ENCODE peak calls at places on chromosome 9, in five cellular contexts. O, X, S, F and T are unnamed samples.

GRCh38 chr9:109012009-109012875 is 1.1 kb downstream of the CTNNAL1 start:
- DNase-seq in O (peak), X (peak), S (peak), F (peak), T (no peak)

GRCh38 chr9:69758981-69759477 is 782 bp downstream of the PTAR1 start:
- DNase-seq in O (no peak), X (no peak), S (no peak), F (peak), T (no peak)

GRCh38 chr9:114086607-114087006 is 8.5 kb upstream of the AMBP start:
- DNase-seq in O (no peak), X (no peak), S (no peak), F (no peak), T (no peak)

GRCh38 chr9:134544388-134545212 is 97.0 kb upstream of the COL5A1 start:
- DNase-seq in O (no peak), X (peak), S (no peak), F (no peak), T (no peak)

GRCh38 chr9:74035786-74036185 is 461.3 kb upstream of the RORB start:
- DNase-seq in O (no peak), X (peak), S (no peak), F (no peak), T (no peak)

GRCh38 chr9:88821033-88821748 is 170.1 kb upstream of the S1PR3 start:
- DNase-seq in O (no peak), X (no peak), S (no peak), F (no peak), T (no peak)

GRCh38 chr9:129121483-129121882 is 10.3 kb downstream of the PTPA start:
- DNase-seq in O (no peak), X (no peak), S (no peak), F (no peak), T (no peak)

GRCh38 chr9:72947987-72948465 is 4.8 kb downstream of the ALDH1A1 start:
- DNase-seq in O (no peak), X (peak), S (no peak), F (no peak), T (no peak)

GRCh38 chr9:128588581-128589233 is 36.3 kb downstream of the SPTAN1 start:
- DNase-seq in O (no peak), X (no peak), S (no peak), F (no peak), T (no peak)

GRCh38 chr9:78383130-78383529 is 86.2 kb downstream of the PSAT1 start:
- DNase-seq in O (no peak), X (no peak), S (no peak), F (peak), T (no peak)

GRCh38 chr9:26809795-26810194 is 82.8 kb downstream of the CAAP1 start:
- DNase-seq in O (peak), X (no peak), S (no peak), F (no peak), T (no peak)

GRCh38 chr9:81575976-81576375 is 113.4 kb downstream of the TLE1 start:
- DNase-seq in O (no peak), X (no peak), S (no peak), F (no peak), T (no peak)

GRCh38 chr9:131410051-131410491 is 16.2 kb downstream of the PRRC2B start:
- DNase-seq in O (no peak), X (no peak), S (no peak), F (no peak), T (no peak)

GRCh38 chr9:108710424-108710823 is 145.4 kb downstream of the ACTL7B start:
- DNase-seq in O (no peak), X (no peak), S (no peak), F (no peak), T (no peak)

GRCh38 chr9:113603773-113604172 is 140.2 kb downstream of the RGS3 start:
- DNase-seq in O (no peak), X (no peak), S (no peak), F (no peak), T (no peak)

GRCh38 chr9:17742065-17742464 is 163.2 kb downstream of the SH3GL2 start:
- DNase-seq in O (no peak), X (no peak), S (no peak), F (no peak), T (no peak)

GRCh38 chr9:99039388-99040182 is 65.3 kb upstream of the TGFBR1 start:
- DNase-seq in O (no peak), X (no peak), S (no peak), F (no peak), T (no peak)

GRCh38 chr9:113617550-113617949 is 154.0 kb downstream of the RGS3 start:
- DNase-seq in O (no peak), X (no peak), S (peak), F (no peak), T (no peak)

GRCh38 chr9:126569036-126569435 is 44.7 kb upstream of the LMX1B start:
- DNase-seq in O (no peak), X (no peak), S (no peak), F (no peak), T (no peak)

GRCh38 chr9:74942801-74943200 is 9.9 kb downstream of the C9orf40 start:
- DNase-seq in O (no peak), X (no peak), S (no peak), F (peak), T (no peak)

GRCh38 chr9:113309204-113309813 is 6.1 kb upstream of the RNF183 start:
- DNase-seq in O (peak), X (peak), S (peak), F (peak), T (no peak)

GRCh38 chr9:114388764-114389375 is 1.1 kb upstream of the AKNA start:
- DNase-seq in O (no peak), X (no peak), S (no peak), F (no peak), T (no peak)

GRCh38 chr9:132008184-132008781 is 71.4 kb downstream of the MED27 start:
- DNase-seq in O (peak), X (no peak), S (no peak), F (no peak), T (no peak)

GRCh38 chr9:128818839-128819715 is 777 bp downstream of the ENDOG start:
- DNase-seq in O (no peak), X (no peak), S (peak), F (peak), T (no peak)

GRCh38 chr9:89234636-89235035 is 56.0 kb upstream of the SHC3 start:
- DNase-seq in O (no peak), X (no peak), S (peak), F (no peak), T (peak)

GRCh38 chr9:106859957-106860715 is 2.8 kb upstream of the ZNF462 start:
- DNase-seq in O (peak), X (no peak), S (peak), F (no peak), T (no peak)

GRCh38 chr9:114163517-114163924 is 8.2 kb downstream of the COL27A1 start:
- DNase-seq in O (no peak), X (peak), S (peak), F (no peak), T (no peak)

GRCh38 chr9:70340572-70340971 is 73.9 kb downstream of the KLF9 start:
- DNase-seq in O (no peak), X (peak), S (peak), F (peak), T (no peak)

GRCh38 chr9:109450346-109450745 is 47.8 kb downstream of the PTPN3 start:
- DNase-seq in O (no peak), X (no peak), S (no peak), F (no peak), T (no peak)

GRCh38 chr9:104911029-104911607 is 16.8 kb downstream of the ABCA1 start:
- DNase-seq in O (no peak), X (peak), S (no peak), F (no peak), T (no peak)

GRCh38 chr9:13377286-13377925 is 97.9 kb upstream of the MPDZ start:
- DNase-seq in O (no peak), X (no peak), S (no peak), F (no peak), T (no peak)

GRCh38 chr9:96130970-96131369 is 171.0 kb downstream of the HSD17B3 start:
- DNase-seq in O (no peak), X (no peak), S (no peak), F (no peak), T (no peak)

GRCh38 chr9:20315672-20316071 is 306.6 kb downstream of the MLLT3 start:
- DNase-seq in O (no peak), X (no peak), S (no peak), F (no peak), T (no peak)

GRCh38 chr9:14030350-14030823 is 283.6 kb downstream of the NFIB start:
- DNase-seq in O (no peak), X (no peak), S (peak), F (peak), T (no peak)

GRCh38 chr9:112925058-112925641 is 34.5 kb upstream of the SLC46A2 start:
- DNase-seq in O (peak), X (peak), S (peak), F (peak), T (no peak)

GRCh38 chr9:37491939-37492338 is 6.2 kb downstream of the POLR1E start:
- DNase-seq in O (no peak), X (no peak), S (no peak), F (no peak), T (no peak)
- TF ChIP-seq ZBTB33 in O (no peak), X (no peak), S (no peak), F (no peak), T (no peak)

GRCh38 chr9:124299519-124300090 is 41.9 kb downstream of the NEK6 start:
- DNase-seq in O (no peak), X (peak), S (no peak), F (no peak), T (no peak)
- TF ChIP-seq ZBTB33 in O (no peak), X (no peak), S (no peak), F (no peak), T (no peak)

GRCh38 chr9:136433849-136434579 is 5.6 kb downstream of the INPP5E start:
- DNase-seq in O (no peak), X (no peak), S (no peak), F (no peak), T (no peak)

GRCh38 chr9:136434580-136435169 is 5.0 kb downstream of the INPP5E start:
- DNase-seq in O (no peak), X (no peak), S (no peak), F (no peak), T (no peak)

GRCh38 chr9:136431782-136432350 is 7.8 kb downstream of the INPP5E start:
- DNase-seq in O (no peak), X (no peak), S (no peak), F (no peak), T (no peak)

GRCh38 chr9:136432591-136432990 is 7.1 kb downstream of the INPP5E start:
- DNase-seq in O (no peak), X (no peak), S (no peak), F (no peak), T (no peak)

GRCh38 chr9:136433043-136433715 is 6.5 kb downstream of the INPP5E start:
- DNase-seq in O (no peak), X (no peak), S (no peak), F (no peak), T (no peak)
- TF ChIP-seq ZBTB33 in O (no peak), X (no peak), S (no peak), F (no peak), T (no peak)

DNA sequence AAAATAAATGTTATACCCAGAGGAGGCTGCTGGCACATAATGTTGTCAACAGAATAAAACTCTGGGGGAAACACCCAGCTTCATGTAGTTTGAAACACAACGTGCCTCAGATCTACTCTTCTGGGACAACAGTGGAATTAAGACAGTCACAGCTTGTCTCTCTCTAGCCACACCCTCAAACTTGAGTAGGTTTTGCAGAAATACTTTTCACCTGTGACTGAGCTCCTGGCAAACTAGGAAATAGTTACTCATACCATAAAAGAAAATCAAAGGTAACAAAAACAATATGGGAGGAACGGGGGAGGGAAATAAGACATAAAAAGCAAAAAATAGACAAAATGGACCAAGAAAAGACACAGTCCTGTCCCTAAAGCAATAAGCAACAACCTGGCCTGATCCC is 14.4 kb downstream of the ELAVL2 start:
- DNase-seq in O (no peak), X (no peak), S (no peak), F (no peak), T (no peak)
- TF ChIP-seq ZBTB33 in O (no peak), X (no peak), S (no peak), F (no peak), T (no peak)

DNA sequence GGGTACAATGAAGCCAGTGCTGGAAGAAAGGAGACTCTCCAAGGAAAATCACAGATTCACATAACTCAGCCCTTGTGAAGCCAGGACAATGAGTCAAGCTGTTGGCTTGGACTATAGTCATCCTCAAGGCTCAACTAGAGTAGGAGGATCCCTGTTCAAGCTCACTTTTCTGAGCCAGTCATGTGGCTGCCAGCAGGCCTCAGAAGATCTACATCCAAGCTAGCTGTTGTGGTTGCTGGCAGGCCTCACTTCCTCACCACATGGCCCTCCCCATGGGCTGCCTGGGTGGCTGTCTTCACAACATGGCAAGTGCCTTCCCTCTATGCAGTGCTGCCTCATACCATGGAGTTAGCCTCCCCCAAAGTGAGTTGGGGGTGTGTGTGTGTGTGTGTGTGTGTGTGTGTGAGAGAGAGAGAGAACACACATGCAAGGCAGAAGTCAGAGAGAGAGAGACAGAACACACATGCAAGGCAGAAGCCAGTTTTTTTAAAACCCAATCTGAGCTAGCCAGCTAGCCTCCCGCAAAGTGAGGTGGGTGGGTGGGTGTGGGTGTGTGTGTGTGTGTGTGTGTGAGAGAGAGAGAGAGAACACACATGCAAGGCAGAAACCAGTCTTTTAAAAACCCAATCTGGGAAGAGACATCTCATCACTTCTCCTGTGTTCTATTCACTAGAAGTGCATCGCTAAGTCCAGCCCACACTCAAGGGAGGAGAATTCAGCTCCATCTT is 17.1 kb downstream of the SCAI start:
- DNase-seq in O (no peak), X (no peak), S (peak), F (peak), T (peak)
- TF ChIP-seq ZBTB33 in O (no peak), X (no peak), S (no peak), F (no peak), T (no peak)

GRCh38 chr9:118321823-118322222 is 617.6 kb downstream of the TLR4 start:
- DNase-seq in O (no peak), X (no peak), S (no peak), F (no peak), T (no peak)

GRCh38 chr9:118316831-118317230 is 612.6 kb downstream of the TLR4 start:
- DNase-seq in O (no peak), X (no peak), S (no peak), F (no peak), T (no peak)

DNA sequence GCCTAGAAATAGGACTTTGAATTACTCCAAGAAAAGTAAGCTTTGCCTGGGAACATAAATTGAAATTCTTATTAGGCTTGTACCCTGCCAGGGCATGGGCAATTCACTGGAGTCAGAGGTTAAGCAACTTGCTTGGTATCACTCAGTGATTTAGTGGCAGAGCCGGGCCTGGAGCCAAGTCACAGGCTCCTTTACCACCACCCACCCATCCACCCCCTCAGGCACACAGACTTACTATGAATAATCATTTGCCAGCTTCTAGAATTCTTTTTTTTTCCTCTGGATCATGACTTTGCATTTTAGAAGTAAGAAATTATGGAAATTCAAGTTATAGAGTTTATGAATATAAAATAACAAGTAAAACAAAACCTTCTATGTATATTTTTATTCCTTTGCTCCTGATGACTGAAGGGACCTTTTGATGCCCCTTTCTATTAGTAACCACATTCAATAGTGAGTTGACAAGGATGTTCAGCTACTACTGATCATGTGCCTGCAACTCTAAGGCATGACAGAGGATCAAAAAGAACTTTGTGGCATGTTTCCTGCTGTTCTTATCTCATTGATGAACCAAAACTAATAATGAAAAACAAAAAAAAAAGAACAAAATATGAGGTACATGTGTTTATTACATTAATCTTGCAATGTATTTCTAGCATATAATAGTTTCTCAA is 614.7 kb downstream of the TLR4 start:
- DNase-seq in O (no peak), X (no peak), S (peak), F (no peak), T (no peak)
- TF ChIP-seq ZBTB33 in O (no peak), X (no peak), S (no peak), F (no peak), T (no peak)

GRCh38 chr9:97940233-97940632 is 2.3 kb upstream of the HEMGN start:
- DNase-seq in O (no peak), X (no peak), S (no peak), F (peak), T (no peak)

GRCh38 chr9:97941323-97941722 is 3.4 kb upstream of the HEMGN start:
- DNase-seq in O (no peak), X (no peak), S (no peak), F (no peak), T (no peak)

GRCh38 chr9:97935291-97935690 is 2.7 kb downstream of the HEMGN start:
- DNase-seq in O (no peak), X (no peak), S (no peak), F (no peak), T (no peak)

GRCh38 chr9:97940707-97941106 is 2.7 kb upstream of the HEMGN start:
- DNase-seq in O (no peak), X (no peak), S (no peak), F (peak), T (no peak)

DNA sequence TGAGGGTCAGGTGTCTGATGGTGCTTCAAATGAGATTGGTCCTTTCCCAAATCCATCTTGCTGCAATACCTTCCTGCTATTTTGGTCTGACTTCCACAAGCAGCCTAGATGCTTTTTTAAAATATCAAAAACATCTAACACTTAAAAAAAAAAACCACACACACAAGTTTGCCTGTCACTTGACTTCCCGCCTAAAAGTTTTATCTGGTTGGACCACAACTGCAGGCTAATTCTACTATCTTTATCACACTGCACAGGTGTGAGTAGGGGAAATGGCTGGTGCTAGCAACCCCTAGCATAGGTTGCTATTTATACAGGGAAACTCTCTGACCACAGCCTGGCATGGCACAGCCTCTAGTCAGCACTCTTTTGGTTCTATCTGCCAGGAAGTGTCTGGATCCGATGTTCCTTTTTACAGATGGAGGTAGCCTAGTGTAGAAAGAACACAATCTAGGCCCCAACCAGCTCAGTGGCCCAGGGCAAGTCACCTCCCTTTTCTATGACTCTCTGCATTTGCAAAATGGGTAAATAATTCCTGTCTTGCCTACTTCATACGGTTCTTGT is at the start of gene HEMGN:
- DNase-seq in O (no peak), X (no peak), S (no peak), F (peak), T (peak)
- TF ChIP-seq ZBTB33 in O (no peak), X (no peak), S (no peak), F (no peak), T (no peak)